ENCODE peak calls at places on chromosome 1, in seven cellular contexts. One of them, this sample, is unnamed.

GRCh38 chr1:191255354-191256057 is 777.8 kb upstream of the BRINP3 start:
- DNase-seq in WERI-Rb-1: no peak
- DNase-seq in tibial artery: no peak
- DNase-seq in CD4-positive, alpha-beta memory T cell: no peak
- DNase-seq in substantia nigra: no peak
- DNase-seq in aorta: no peak
- DNase-seq in fibroblast of lung: no peak
- DNase-seq in this sample: no peak

GRCh38 chr1:156465747-156466365 is 34.7 kb downstream of the MEF2D start:
- DNase-seq in WERI-Rb-1: peak
- DNase-seq in tibial artery: no peak
- DNase-seq in CD4-positive, alpha-beta memory T cell: no peak
- DNase-seq in substantia nigra: no peak
- DNase-seq in aorta: no peak
- DNase-seq in fibroblast of lung: peak
- DNase-seq in this sample: no peak

GRCh38 chr1:181061891-181062777 is 26.4 kb upstream of the IER5 start:
- DNase-seq in WERI-Rb-1: no peak
- DNase-seq in tibial artery: no peak
- DNase-seq in CD4-positive, alpha-beta memory T cell: peak
- DNase-seq in substantia nigra: no peak
- DNase-seq in aorta: peak
- DNase-seq in fibroblast of lung: no peak
- DNase-seq in this sample: no peak

GRCh38 chr1:40315795-40316594 is 1.1 kb downstream of the COL9A2 start:
- DNase-seq in WERI-Rb-1: no peak
- DNase-seq in tibial artery: no peak
- DNase-seq in CD4-positive, alpha-beta memory T cell: peak
- DNase-seq in substantia nigra: peak
- DNase-seq in aorta: no peak
- DNase-seq in fibroblast of lung: no peak
- DNase-seq in this sample: no peak

GRCh38 chr1:3903141-3904005 is 3.3 kb upstream of the C1orf174 start:
- DNase-seq in WERI-Rb-1: peak
- DNase-seq in tibial artery: peak
- DNase-seq in CD4-positive, alpha-beta memory T cell: peak
- DNase-seq in substantia nigra: no peak
- DNase-seq in aorta: peak
- DNase-seq in fibroblast of lung: peak
- DNase-seq in this sample: no peak

GRCh38 chr1:11692899-11693590 is 1.5 kb downstream of the DRAXIN start:
- DNase-seq in WERI-Rb-1: no peak
- DNase-seq in tibial artery: no peak
- DNase-seq in CD4-positive, alpha-beta memory T cell: peak
- DNase-seq in substantia nigra: no peak
- DNase-seq in aorta: peak
- DNase-seq in fibroblast of lung: peak
- DNase-seq in this sample: no peak

GRCh38 chr1:234605983-234606730 is 3.8 kb downstream of the IRF2BP2 start:
- DNase-seq in WERI-Rb-1: no peak
- DNase-seq in tibial artery: no peak
- DNase-seq in CD4-positive, alpha-beta memory T cell: peak
- DNase-seq in substantia nigra: no peak
- DNase-seq in aorta: no peak
- DNase-seq in fibroblast of lung: peak
- DNase-seq in this sample: no peak

GRCh38 chr1:169610110-169610509 is 19.8 kb downstream of the SELP start:
- DNase-seq in WERI-Rb-1: no peak
- DNase-seq in tibial artery: no peak
- DNase-seq in CD4-positive, alpha-beta memory T cell: no peak
- DNase-seq in substantia nigra: no peak
- DNase-seq in aorta: no peak
- DNase-seq in fibroblast of lung: no peak
- DNase-seq in this sample: no peak

GRCh38 chr1:111603979-111604378 is 15.6 kb upstream of the RAP1A start:
- DNase-seq in WERI-Rb-1: no peak
- DNase-seq in tibial artery: no peak
- DNase-seq in CD4-positive, alpha-beta memory T cell: peak
- DNase-seq in substantia nigra: no peak
- DNase-seq in aorta: peak
- DNase-seq in fibroblast of lung: no peak
- DNase-seq in this sample: no peak

GRCh38 chr1:215797859-215798258 is 230.8 kb downstream of the KCTD3 start:
- DNase-seq in WERI-Rb-1: no peak
- DNase-seq in tibial artery: no peak
- DNase-seq in CD4-positive, alpha-beta memory T cell: no peak
- DNase-seq in substantia nigra: no peak
- DNase-seq in aorta: no peak
- DNase-seq in fibroblast of lung: no peak
- DNase-seq in this sample: no peak

GRCh38 chr1:211648336-211648735 is 27.1 kb downstream of the NEK2 start:
- DNase-seq in WERI-Rb-1: no peak
- DNase-seq in tibial artery: no peak
- DNase-seq in CD4-positive, alpha-beta memory T cell: no peak
- DNase-seq in substantia nigra: no peak
- DNase-seq in aorta: no peak
- DNase-seq in fibroblast of lung: no peak
- DNase-seq in this sample: no peak

GRCh38 chr1:54614024-54614423 is 9.3 kb downstream of the FAM151A start:
- DNase-seq in WERI-Rb-1: no peak
- DNase-seq in tibial artery: no peak
- DNase-seq in CD4-positive, alpha-beta memory T cell: no peak
- DNase-seq in substantia nigra: no peak
- DNase-seq in aorta: no peak
- DNase-seq in fibroblast of lung: no peak
- DNase-seq in this sample: no peak

GRCh38 chr1:12201343-12202189 is 28.3 kb upstream of the VPS13D start:
- DNase-seq in WERI-Rb-1: no peak
- DNase-seq in tibial artery: no peak
- DNase-seq in CD4-positive, alpha-beta memory T cell: no peak
- DNase-seq in substantia nigra: no peak
- DNase-seq in aorta: no peak
- DNase-seq in fibroblast of lung: no peak
- DNase-seq in this sample: no peak

GRCh38 chr1:87200875-87201638 is 127.6 kb upstream of the LMO4 start:
- DNase-seq in WERI-Rb-1: no peak
- DNase-seq in tibial artery: no peak
- DNase-seq in CD4-positive, alpha-beta memory T cell: no peak
- DNase-seq in substantia nigra: no peak
- DNase-seq in aorta: no peak
- DNase-seq in fibroblast of lung: no peak
- DNase-seq in this sample: no peak

GRCh38 chr1:51264470-51264869 is 28.4 kb downstream of the RNF11 start:
- DNase-seq in WERI-Rb-1: no peak
- DNase-seq in tibial artery: no peak
- DNase-seq in CD4-positive, alpha-beta memory T cell: no peak
- DNase-seq in substantia nigra: no peak
- DNase-seq in aorta: no peak
- DNase-seq in fibroblast of lung: peak
- DNase-seq in this sample: no peak

GRCh38 chr1:239735081-239735480 is 348.7 kb downstream of the CHRM3 start:
- DNase-seq in WERI-Rb-1: no peak
- DNase-seq in tibial artery: no peak
- DNase-seq in CD4-positive, alpha-beta memory T cell: no peak
- DNase-seq in substantia nigra: no peak
- DNase-seq in aorta: no peak
- DNase-seq in fibroblast of lung: no peak
- DNase-seq in this sample: no peak

GRCh38 chr1:206912445-206913095 is 9.2 kb downstream of the FCMR start:
- DNase-seq in WERI-Rb-1: peak
- DNase-seq in tibial artery: peak
- DNase-seq in CD4-positive, alpha-beta memory T cell: peak
- DNase-seq in substantia nigra: peak
- DNase-seq in aorta: peak
- DNase-seq in fibroblast of lung: peak
- DNase-seq in this sample: peak

GRCh38 chr1:191453487-191453886 is 704.8 kb upstream of the RGS18 start:
- DNase-seq in WERI-Rb-1: no peak
- DNase-seq in tibial artery: no peak
- DNase-seq in CD4-positive, alpha-beta memory T cell: no peak
- DNase-seq in substantia nigra: no peak
- DNase-seq in aorta: no peak
- DNase-seq in fibroblast of lung: no peak
- DNase-seq in this sample: no peak

GRCh38 chr1:228329887-228330286 is 76.7 kb downstream of the TRIM11 start:
- DNase-seq in WERI-Rb-1: no peak
- DNase-seq in tibial artery: no peak
- DNase-seq in CD4-positive, alpha-beta memory T cell: no peak
- DNase-seq in substantia nigra: no peak
- DNase-seq in aorta: no peak
- DNase-seq in fibroblast of lung: no peak
- DNase-seq in this sample: no peak

DNA sequence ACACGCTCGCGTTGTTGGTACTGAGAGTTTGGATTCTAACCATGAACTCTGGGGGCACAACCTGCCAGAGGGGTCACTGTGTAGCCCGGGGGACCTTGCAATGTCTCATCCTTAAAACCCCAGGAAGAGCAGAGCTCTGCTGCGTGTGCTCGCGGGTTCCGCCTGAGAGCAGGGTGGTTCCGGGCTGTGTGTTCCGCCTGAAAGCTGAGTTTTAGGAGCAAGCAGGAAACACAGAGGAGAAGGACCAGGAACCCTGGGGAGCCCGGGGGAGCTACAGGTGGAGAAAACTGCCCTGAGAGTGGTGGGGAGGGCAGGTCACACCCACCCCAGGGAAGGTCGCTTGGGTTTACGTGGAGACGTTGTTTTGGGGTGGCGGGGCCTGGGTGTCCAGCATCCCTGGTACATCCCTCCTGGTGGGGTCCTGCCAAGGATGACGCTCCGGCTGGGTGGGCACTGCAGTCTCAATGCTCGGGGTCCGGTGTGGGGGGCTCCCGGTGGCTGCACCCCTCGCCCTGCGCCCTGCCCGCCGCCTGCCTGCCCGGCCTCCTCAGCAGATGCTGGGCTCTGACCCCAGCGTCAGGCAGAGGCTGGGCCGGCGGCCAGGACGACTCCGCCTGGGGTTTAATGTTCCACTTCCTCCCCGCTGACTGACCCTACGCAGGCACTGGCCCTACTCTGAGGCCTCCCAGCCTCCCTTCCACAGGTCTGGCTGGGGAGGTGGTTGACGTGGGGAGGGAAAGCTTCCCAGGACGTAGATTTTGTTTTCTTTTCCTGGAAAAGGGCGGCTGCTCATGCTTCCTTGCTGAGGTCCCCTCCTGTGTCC is 17.2 kb upstream of the C1orf159 start:
- DNase-seq in WERI-Rb-1: no peak
- DNase-seq in tibial artery: no peak
- DNase-seq in CD4-positive, alpha-beta memory T cell: no peak
- DNase-seq in substantia nigra: no peak
- DNase-seq in aorta: no peak
- DNase-seq in fibroblast of lung: peak
- DNase-seq in this sample: peak
- H3K27ac ChIP-seq in WERI-Rb-1: no peak
- H3K27ac ChIP-seq in tibial artery: no peak
- H3K27ac ChIP-seq in CD4-positive, alpha-beta memory T cell: no peak
- H3K27ac ChIP-seq in substantia nigra: no peak
- H3K27ac ChIP-seq in aorta: no peak
- H3K27ac ChIP-seq in fibroblast of lung: no peak
- H3K27ac ChIP-seq in this sample: no peak

GRCh38 chr1:61183471-61184034 is 101.2 kb downstream of the NFIA start:
- DNase-seq in WERI-Rb-1: no peak
- DNase-seq in tibial artery: peak
- DNase-seq in CD4-positive, alpha-beta memory T cell: no peak
- DNase-seq in substantia nigra: peak
- DNase-seq in aorta: peak
- DNase-seq in fibroblast of lung: peak
- DNase-seq in this sample: peak
- H3K27ac ChIP-seq in WERI-Rb-1: no peak
- H3K27ac ChIP-seq in tibial artery: peak
- H3K27ac ChIP-seq in CD4-positive, alpha-beta memory T cell: no peak
- H3K27ac ChIP-seq in substantia nigra: peak
- H3K27ac ChIP-seq in aorta: peak
- H3K27ac ChIP-seq in fibroblast of lung: peak
- H3K27ac ChIP-seq in this sample: peak

GRCh38 chr1:7109901-7110300 is 324.6 kb downstream of the CAMTA1 start:
- DNase-seq in WERI-Rb-1: no peak
- DNase-seq in tibial artery: no peak
- DNase-seq in CD4-positive, alpha-beta memory T cell: no peak
- DNase-seq in substantia nigra: no peak
- DNase-seq in aorta: no peak
- DNase-seq in fibroblast of lung: no peak
- DNase-seq in this sample: no peak

GRCh38 chr1:7108251-7108650 is 323.0 kb downstream of the CAMTA1 start:
- DNase-seq in WERI-Rb-1: no peak
- DNase-seq in tibial artery: no peak
- DNase-seq in CD4-positive, alpha-beta memory T cell: no peak
- DNase-seq in substantia nigra: no peak
- DNase-seq in aorta: no peak
- DNase-seq in fibroblast of lung: no peak
- DNase-seq in this sample: no peak

GRCh38 chr1:7113136-7113535 is 327.9 kb downstream of the CAMTA1 start:
- DNase-seq in WERI-Rb-1: no peak
- DNase-seq in tibial artery: no peak
- DNase-seq in CD4-positive, alpha-beta memory T cell: no peak
- DNase-seq in substantia nigra: no peak
- DNase-seq in aorta: no peak
- DNase-seq in fibroblast of lung: no peak
- DNase-seq in this sample: no peak

GRCh38 chr1:7111855-7112254 is 326.6 kb downstream of the CAMTA1 start:
- DNase-seq in WERI-Rb-1: no peak
- DNase-seq in tibial artery: no peak
- DNase-seq in CD4-positive, alpha-beta memory T cell: no peak
- DNase-seq in substantia nigra: no peak
- DNase-seq in aorta: no peak
- DNase-seq in fibroblast of lung: no peak
- DNase-seq in this sample: no peak

DNA sequence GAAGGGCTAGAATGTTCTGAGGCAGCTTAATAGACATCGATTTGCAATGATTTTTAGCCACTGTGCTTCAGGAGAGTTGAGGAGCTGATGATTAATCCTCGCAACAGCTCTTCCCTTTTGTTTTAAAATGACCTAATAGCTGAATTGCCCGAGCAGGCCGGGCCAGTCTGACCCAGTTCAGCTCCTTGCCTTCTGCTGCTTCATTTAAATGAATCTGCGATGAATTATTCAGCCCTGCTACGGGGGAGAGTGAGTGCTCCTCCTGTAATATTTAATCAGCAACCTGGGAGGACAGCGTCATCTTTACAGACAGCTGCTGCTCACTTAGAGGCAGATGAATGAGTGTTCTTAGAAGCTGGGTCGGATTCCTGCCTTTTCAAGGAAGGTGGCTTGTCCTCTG is 325.1 kb downstream of the CAMTA1 start:
- DNase-seq in WERI-Rb-1: no peak
- DNase-seq in tibial artery: no peak
- DNase-seq in CD4-positive, alpha-beta memory T cell: no peak
- DNase-seq in substantia nigra: no peak
- DNase-seq in aorta: no peak
- DNase-seq in fibroblast of lung: no peak
- DNase-seq in this sample: no peak
- H3K27ac ChIP-seq in WERI-Rb-1: peak
- H3K27ac ChIP-seq in tibial artery: no peak
- H3K27ac ChIP-seq in CD4-positive, alpha-beta memory T cell: no peak
- H3K27ac ChIP-seq in substantia nigra: no peak
- H3K27ac ChIP-seq in aorta: no peak
- H3K27ac ChIP-seq in fibroblast of lung: no peak
- H3K27ac ChIP-seq in this sample: no peak

GRCh38 chr1:15155760-15156743 is 2.5 kb downstream of the TMEM51 start:
- DNase-seq in WERI-Rb-1: peak
- DNase-seq in tibial artery: no peak
- DNase-seq in CD4-positive, alpha-beta memory T cell: no peak
- DNase-seq in substantia nigra: no peak
- DNase-seq in aorta: no peak
- DNase-seq in fibroblast of lung: peak
- DNase-seq in this sample: no peak
- H3K27ac ChIP-seq in WERI-Rb-1: peak
- H3K27ac ChIP-seq in tibial artery: peak
- H3K27ac ChIP-seq in CD4-positive, alpha-beta memory T cell: no peak
- H3K27ac ChIP-seq in substantia nigra: no peak
- H3K27ac ChIP-seq in aorta: no peak
- H3K27ac ChIP-seq in fibroblast of lung: peak
- H3K27ac ChIP-seq in this sample: no peak